ENCODE peak calls at places on chromosomes 1 and 21, in five cellular contexts. T, G, F, S and Z are unnamed samples.

GRCh38 chr1:55869050-55869449 is 653.9 kb upstream of the USP24 start:
- DNase-seq in T (no peak), G (peak), F (no peak), S (no peak), Z (no peak)

GRCh38 chr1:17292299-17293198 is 15.4 kb upstream of the PADI4 start:
- DNase-seq in T (no peak), G (no peak), F (no peak), S (no peak), Z (no peak)

GRCh38 chr1:39639333-39640130 is at the start of gene HEYL:
- DNase-seq in T (peak), G (peak), F (peak), S (peak), Z (no peak)

GRCh38 chr1:229885568-229886495 is 181.2 kb upstream of the GALNT2 start:
- DNase-seq in T (peak), G (no peak), F (no peak), S (no peak), Z (no peak)

GRCh38 chr1:91501527-91501859 is 842 bp downstream of the CDC7 start:
- DNase-seq in T (no peak), G (peak), F (no peak), S (no peak), Z (no peak)

GRCh38 chr1:156746716-156747631 is 4.5 kb downstream of the HDGF start:
- DNase-seq in T (peak), G (peak), F (peak), S (peak), Z (peak)

GRCh38 chr1:47751188-47751587 is 246.0 kb downstream of the TRABD2B start:
- DNase-seq in T (no peak), G (peak), F (no peak), S (no peak), Z (no peak)

GRCh38 chr1:216815239-216815955 is 92.2 kb upstream of the ESRRG start:
- DNase-seq in T (peak), G (peak), F (no peak), S (no peak), Z (peak)

GRCh38 chr1:94602312-94602711 is 60.8 kb upstream of the F3 start:
- DNase-seq in T (peak), G (peak), F (no peak), S (no peak), Z (no peak)

GRCh38 chr1:33228935-33229487 is 27.3 kb upstream of the ZNF362 start:
- DNase-seq in T (peak), G (peak), F (no peak), S (no peak), Z (peak)

GRCh38 chr1:185442065-185442464 is 125.0 kb upstream of the IVNS1ABP start:
- DNase-seq in T (no peak), G (peak), F (no peak), S (no peak), Z (no peak)

GRCh38 chr1:222392571-222392970 is 155.3 kb downstream of the HHIPL2 start:
- DNase-seq in T (no peak), G (no peak), F (no peak), S (no peak), Z (no peak)

GRCh38 chr1:200351826-200352549 is 57.8 kb downstream of the ZNF281 start:
- DNase-seq in T (no peak), G (peak), F (no peak), S (no peak), Z (peak)

GRCh38 chr21:41663805-41664788 is 102.8 kb downstream of the RIPK4 start:
- DNase-seq in T (peak), G (peak), F (no peak), S (no peak), Z (no peak)

GRCh38 chr21:44918107-44918470 is 2.6 kb downstream of the ITGB2 start:
- DNase-seq in T (no peak), G (no peak), F (no peak), S (no peak), Z (no peak)

GRCh38 chr21:15850645-15851044 is 120.9 kb downstream of the USP25 start:
- DNase-seq in T (no peak), G (peak), F (no peak), S (no peak), Z (no peak)

GRCh38 chr1:24779689-24780464 is 34.6 kb downstream of the CLIC4 start:
- DNase-seq in T (no peak), G (no peak), F (no peak), S (no peak), Z (no peak)

GRCh38 chr1:12760256-12760795 is 13.2 kb upstream of the PRAMEF12 start:
- DNase-seq in T (no peak), G (no peak), F (peak), S (no peak), Z (no peak)

GRCh38 chr1:222754386-222755139 is 17.6 kb downstream of the FAM177B start:
- DNase-seq in T (no peak), G (peak), F (no peak), S (no peak), Z (peak)

GRCh38 chr21:34528131-34528561 is 16.1 kb upstream of the KCNE1 start:
- DNase-seq in T (no peak), G (peak), F (no peak), S (no peak), Z (no peak)

GRCh38 chr1:117366281-117366981 is 818 bp upstream of the MAN1A2 start:
- DNase-seq in T (peak), G (peak), F (peak), S (peak), Z (no peak)

GRCh38 chr1:238469146-238469601 is 578.5 kb upstream of the ZP4 start:
- DNase-seq in T (no peak), G (peak), F (no peak), S (no peak), Z (no peak)

GRCh38 chr1:88655685-88656299 is 28.3 kb upstream of the PKN2 start:
- DNase-seq in T (no peak), G (peak), F (no peak), S (no peak), Z (no peak)

GRCh38 chr1:155053531-155054105 is 2.5 kb downstream of the ADAM15 start:
- DNase-seq in T (no peak), G (no peak), F (no peak), S (no peak), Z (no peak)

GRCh38 chr1:85061711-85062424 is 13.6 kb upstream of the MCOLN3 start:
- DNase-seq in T (peak), G (peak), F (peak), S (peak), Z (peak)

GRCh38 chr1:200153277-200154055 is 126.0 kb downstream of the NR5A2 start:
- DNase-seq in T (no peak), G (no peak), F (no peak), S (no peak), Z (no peak)

GRCh38 chr1:60874703-60875102 is 207.7 kb upstream of the NFIA start:
- DNase-seq in T (no peak), G (peak), F (no peak), S (no peak), Z (peak)

GRCh38 chr1:184752656-184753055 is 2.0 kb downstream of the EDEM3 start:
- DNase-seq in T (no peak), G (no peak), F (no peak), S (no peak), Z (no peak)

GRCh38 chr1:172382949-172383348 is 37.5 kb upstream of the C1orf105 start:
- DNase-seq in T (no peak), G (no peak), F (no peak), S (no peak), Z (no peak)

GRCh38 chr1:27945020-27945419 is 10.2 kb downstream of the SMPDL3B start:
- DNase-seq in T (no peak), G (no peak), F (no peak), S (no peak), Z (no peak)

GRCh38 chr1:81186271-81186670 is 614.5 kb upstream of the ADGRL2 start:
- DNase-seq in T (no peak), G (peak), F (no peak), S (no peak), Z (no peak)

GRCh38 chr1:10709646-10710045 is 86.8 kb downstream of the CASZ1 start:
- DNase-seq in T (no peak), G (no peak), F (no peak), S (no peak), Z (no peak)

GRCh38 chr1:204511366-204511765 is 4.8 kb upstream of the MDM4 start:
- DNase-seq in T (no peak), G (no peak), F (no peak), S (no peak), Z (no peak)

GRCh38 chr1:235397733-235398132 is 30.5 kb downstream of the TBCE start:
- DNase-seq in T (no peak), G (peak), F (no peak), S (no peak), Z (no peak)

GRCh38 chr1:45334308-45335245 is 5.4 kb upstream of the TOE1 start:
- DNase-seq in T (no peak), G (peak), F (peak), S (no peak), Z (no peak)

DNA sequence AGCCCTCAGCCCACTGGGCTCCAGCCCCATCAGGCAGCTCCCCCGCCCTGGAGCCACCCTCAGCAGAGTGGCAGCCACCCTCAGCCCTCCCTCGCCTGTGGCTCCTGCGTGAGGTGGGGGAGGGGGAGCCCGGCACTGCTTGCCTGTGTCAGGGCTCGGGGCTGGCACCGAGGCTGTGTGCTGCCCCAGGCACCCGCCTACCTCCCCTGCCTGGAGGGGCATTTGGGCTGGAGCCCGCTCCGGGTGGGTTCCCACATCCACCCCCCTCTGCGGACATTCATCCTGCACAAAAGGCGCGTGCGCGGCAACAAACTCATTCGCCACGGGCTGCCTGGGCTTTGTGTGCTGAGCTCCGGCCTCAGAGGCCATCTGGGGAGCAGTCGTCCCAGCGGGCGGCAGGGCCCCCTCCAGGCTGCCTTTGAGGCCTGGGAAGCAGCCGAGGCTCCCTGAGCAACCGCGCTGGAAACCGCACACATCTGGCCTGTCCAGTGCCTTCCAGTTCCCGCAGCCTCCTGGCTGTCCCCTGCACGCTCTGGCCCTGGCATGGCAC is 12.6 kb upstream of the TNFRSF14 start:
- DNase-seq in T (no peak), G (no peak), F (no peak), S (no peak), Z (no peak)
- TF ChIP-seq CTCF in T (no peak), G (no peak), F (no peak), S (no peak), Z (no peak)

GRCh38 chr1:190479537-190479936 is 1.9 kb upstream of the BRINP3 start:
- DNase-seq in T (peak), G (no peak), F (no peak), S (no peak), Z (no peak)
- TF ChIP-seq CTCF in T (no peak), G (no peak), F (no peak), S (no peak), Z (no peak)

DNA sequence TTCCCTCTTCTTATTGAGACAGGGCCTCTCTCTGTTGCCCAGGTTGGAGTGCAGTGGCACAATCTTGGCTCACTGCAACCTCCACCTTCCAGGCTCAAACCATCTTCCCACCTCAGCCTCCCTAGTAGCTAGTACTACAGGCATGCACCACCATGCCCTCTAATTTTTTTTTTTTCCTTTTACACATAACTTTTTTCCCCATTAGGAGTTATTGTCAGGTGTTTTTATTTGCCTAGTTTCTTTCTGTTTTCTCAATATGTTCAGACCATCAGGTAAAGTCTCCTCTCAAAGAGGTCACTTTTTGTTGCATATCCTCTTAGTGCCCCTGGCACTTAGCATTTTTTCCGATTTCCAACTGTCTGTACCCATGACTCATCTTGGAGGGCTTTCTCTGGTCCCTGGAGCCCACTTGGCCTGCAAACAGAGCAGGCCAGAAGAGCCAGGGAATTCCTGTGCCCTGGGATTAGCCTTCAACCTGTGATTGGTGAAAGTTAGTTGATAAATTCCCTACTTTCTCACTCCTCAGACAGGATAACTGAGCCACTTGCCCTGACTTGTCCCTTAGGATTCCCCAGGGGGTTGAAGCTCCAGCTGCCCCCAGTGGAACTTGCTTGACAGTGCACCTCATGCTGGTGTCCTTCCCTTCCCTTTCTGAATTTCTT is 2.2 kb downstream of the NTPCR start:
- DNase-seq in T (peak), G (peak), F (peak), S (peak), Z (no peak)
- TF ChIP-seq CTCF in T (peak), G (peak), F (peak), S (peak), Z (peak)

GRCh38 chr1:246607466-246607865 is 41.2 kb downstream of the CNST start:
- DNase-seq in T (no peak), G (no peak), F (no peak), S (no peak), Z (no peak)

GRCh38 chr1:246609632-246610031 is 43.4 kb downstream of the CNST start:
- DNase-seq in T (no peak), G (peak), F (no peak), S (no peak), Z (no peak)

GRCh38 chr1:246613131-246613758 is 47.0 kb downstream of the CNST start:
- DNase-seq in T (no peak), G (no peak), F (no peak), S (no peak), Z (no peak)

DNA sequence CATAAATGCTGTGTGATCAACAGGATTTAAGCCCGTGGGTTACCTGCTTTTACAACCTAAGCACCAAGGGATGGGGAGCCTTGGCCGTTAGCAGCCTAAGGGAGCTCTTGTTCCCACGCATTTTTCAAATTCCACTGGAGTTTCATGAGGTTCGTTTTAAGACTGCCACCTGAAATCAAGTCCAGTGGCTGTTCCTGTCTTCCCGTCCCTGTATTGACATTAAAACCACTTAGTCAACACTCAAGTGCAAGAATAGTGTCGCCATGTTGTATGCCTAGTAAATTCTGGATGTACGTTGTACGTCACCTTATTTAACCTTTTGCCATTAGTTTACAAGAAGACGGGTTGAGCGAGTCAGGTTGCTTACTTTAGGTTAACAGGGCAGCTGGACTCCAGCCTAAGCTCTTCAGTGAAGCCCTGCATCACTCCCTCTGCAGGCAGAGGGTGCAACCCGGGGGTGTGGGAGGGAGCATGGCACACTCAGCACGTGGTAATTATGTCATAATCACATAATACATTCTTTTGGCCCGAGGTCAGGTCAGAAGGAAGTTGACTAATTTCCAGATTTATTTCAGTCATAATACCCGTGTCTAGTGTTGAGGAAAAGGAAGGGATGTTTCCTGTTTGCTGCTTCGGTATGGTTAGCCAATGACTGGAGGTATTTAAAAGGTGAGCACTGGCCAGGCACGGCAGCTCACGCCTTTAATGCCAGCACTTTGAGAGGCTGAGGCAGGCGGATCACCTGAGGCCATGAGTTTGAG is 42.5 kb downstream of the CNST start:
- DNase-seq in T (peak), G (peak), F (no peak), S (peak), Z (peak)
- TF ChIP-seq CTCF in T (no peak), G (peak), F (no peak), S (no peak), Z (peak)

GRCh38 chr21:38805282-38806152 is at the start of gene ETS2:
- DNase-seq in T (peak), G (peak), F (peak), S (peak), Z (peak)
- TF ChIP-seq CTCF in T (no peak), G (no peak), F (no peak), S (no peak), Z (no peak)

GRCh38 chr1:206482611-206483010 is 12.3 kb downstream of the IKBKE start:
- DNase-seq in T (no peak), G (no peak), F (no peak), S (no peak), Z (no peak)
- TF ChIP-seq CTCF in T (no peak), G (no peak), F (no peak), S (no peak), Z (no peak)

DNA sequence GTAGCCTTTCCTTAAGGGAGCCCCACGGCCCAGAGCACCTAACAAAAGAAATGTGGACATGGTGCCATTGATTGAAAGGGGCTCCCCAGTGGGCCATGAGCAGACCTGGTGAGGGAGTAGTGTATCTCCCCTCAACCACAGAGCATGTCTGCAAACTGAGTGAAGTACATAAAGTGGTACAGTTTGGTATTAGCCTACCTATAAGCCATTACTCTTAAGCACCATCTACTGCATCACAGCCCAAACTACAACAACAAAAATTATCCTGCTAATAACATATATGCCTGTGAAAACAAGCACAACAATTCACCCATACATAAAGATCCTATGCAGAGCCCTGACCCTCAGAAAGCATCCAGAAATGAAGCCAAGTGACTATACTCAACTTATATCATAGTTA is 407.8 kb downstream of the PTPRC start:
- DNase-seq in T (no peak), G (peak), F (no peak), S (no peak), Z (no peak)
- TF ChIP-seq CTCF in T (no peak), G (peak), F (no peak), S (no peak), Z (no peak)